ENCODE peak calls at places on chromosomes 5 and 9, in six cellular contexts. R, N, P, V, T and J are unnamed samples.

GRCh38 chr5:96880402-96881164 is 4.3 kb downstream of the ERAP2 start:
- DNase-seq in R (no peak), N (peak; percentile 89), V (no peak), P (no peak), T (no peak), J (no peak)

GRCh38 chr5:141524604-141525597 is 36.0 kb downstream of the PCDHGC5 start:
- DNase-seq in T (peak; percentile 75), N (peak; percentile 88), P (peak; percentile 37), R (peak; percentile 11), V (peak; percentile 88), J (peak; percentile 75)

GRCh38 chr9:31027678-31028077 is 1356.8 kb upstream of the ACO1 start:
- DNase-seq in R (no peak), P (no peak), V (no peak), N (no peak), T (no peak), J (no peak)

GRCh38 chr9:89549031-89549644 is 51.2 kb upstream of the SEMA4D start:
- DNase-seq in N (peak; percentile 18), T (peak; percentile 89), P (peak; percentile 89), V (peak; percentile 52), R (peak; percentile 79), J (peak; percentile 90)

GRCh38 chr9:677461-678097 is 163.9 kb upstream of the DMRT1 start:
- DNase-seq in V (no peak), N (no peak), T (no peak), R (no peak), P (no peak), J (no peak)

GRCh38 chr5:35758151-35758724 is 98.5 kb upstream of the IL7R start:
- DNase-seq in V (no peak), N (no peak), T (no peak), P (no peak), R (no peak), J (no peak)

GRCh38 chr5:10130881-10131280 is 118.8 kb downstream of the ATPSCKMT start:
- DNase-seq in N (no peak), P (no peak), T (no peak), V (no peak), R (no peak), J (no peak)

GRCh38 chr5:122713026-122713425 is 61.9 kb upstream of the SNX2 start:
- DNase-seq in N (no peak), R (no peak), P (no peak), V (no peak), T (no peak), J (no peak)

GRCh38 chr9:27344776-27345175 is 47.8 kb upstream of the EQTN start:
- DNase-seq in V (no peak), R (no peak), T (no peak), P (no peak), N (no peak), J (no peak)

GRCh38 chr9:89845862-89846261 is 241.1 kb downstream of the GADD45G start:
- DNase-seq in T (no peak), R (no peak), V (no peak), P (no peak), N (no peak), J (no peak)

GRCh38 chr5:68436686-68437520 is 221.3 kb downstream of the PIK3R1 start:
- DNase-seq in N (no peak), T (no peak), P (no peak), V (no peak), R (no peak), J (no peak)

GRCh38 chr5:137834498-137834897 is 33.2 kb upstream of the MYOT start:
- DNase-seq in N (no peak), R (no peak), P (no peak), T (no peak), V (no peak), J (no peak)